ENCODE peak calls at places on chromosomes 7 and 10, in eight cellular contexts. One of them, this sample, is unnamed.

GRCh38 chr10:15763001-15763400 is 43.3 kb upstream of the ITGA8 start:
- DNase-seq in effector memory CD4-positive, alpha-beta T cell: no peak
- DNase-seq in substantia nigra: no peak
- DNase-seq in NB4: no peak
- DNase-seq in stimulated activated effector memory CD8-positive, alpha-beta T cell treated with anti-CD3 and anti-CD28 coated beads, Interleukin-12 subunit alpha, Interleukin-12 subunit beta, amount 100 ng/mL, for 72 hours: no peak
- DNase-seq in astrocyte of the spinal cord: no peak
- DNase-seq in heart left ventricle: no peak
- DNase-seq in smooth muscle cell of the brain vasculature: no peak
- DNase-seq in this sample: no peak

GRCh38 chr7:143382791-143383641 is 1.9 kb downstream of the ZYX start:
- DNase-seq in effector memory CD4-positive, alpha-beta T cell: no peak
- DNase-seq in substantia nigra: no peak
- DNase-seq in NB4: no peak
- DNase-seq in stimulated activated effector memory CD8-positive, alpha-beta T cell treated with anti-CD3 and anti-CD28 coated beads, Interleukin-12 subunit alpha, Interleukin-12 subunit beta, amount 100 ng/mL, for 72 hours: no peak
- DNase-seq in astrocyte of the spinal cord: no peak
- DNase-seq in heart left ventricle: peak
- DNase-seq in smooth muscle cell of the brain vasculature: no peak
- DNase-seq in this sample: no peak

GRCh38 chr10:42992156-42992956 is 84.5 kb upstream of the RET start:
- DNase-seq in effector memory CD4-positive, alpha-beta T cell: no peak
- DNase-seq in substantia nigra: no peak
- DNase-seq in NB4: no peak
- DNase-seq in stimulated activated effector memory CD8-positive, alpha-beta T cell treated with anti-CD3 and anti-CD28 coated beads, Interleukin-12 subunit alpha, Interleukin-12 subunit beta, amount 100 ng/mL, for 72 hours: no peak
- DNase-seq in astrocyte of the spinal cord: no peak
- DNase-seq in heart left ventricle: peak
- DNase-seq in smooth muscle cell of the brain vasculature: no peak
- DNase-seq in this sample: no peak

GRCh38 chr7:47327698-47328391 is 254.1 kb downstream of the TNS3 start:
- DNase-seq in effector memory CD4-positive, alpha-beta T cell: no peak
- DNase-seq in substantia nigra: peak
- DNase-seq in NB4: no peak
- DNase-seq in stimulated activated effector memory CD8-positive, alpha-beta T cell treated with anti-CD3 and anti-CD28 coated beads, Interleukin-12 subunit alpha, Interleukin-12 subunit beta, amount 100 ng/mL, for 72 hours: no peak
- DNase-seq in astrocyte of the spinal cord: peak
- DNase-seq in heart left ventricle: peak
- DNase-seq in smooth muscle cell of the brain vasculature: no peak
- DNase-seq in this sample: peak

GRCh38 chr7:70540641-70541040 is 591.3 kb upstream of the GALNT17 start:
- DNase-seq in effector memory CD4-positive, alpha-beta T cell: no peak
- DNase-seq in substantia nigra: no peak
- DNase-seq in NB4: no peak
- DNase-seq in stimulated activated effector memory CD8-positive, alpha-beta T cell treated with anti-CD3 and anti-CD28 coated beads, Interleukin-12 subunit alpha, Interleukin-12 subunit beta, amount 100 ng/mL, for 72 hours: no peak
- DNase-seq in astrocyte of the spinal cord: no peak
- DNase-seq in heart left ventricle: no peak
- DNase-seq in smooth muscle cell of the brain vasculature: no peak
- DNase-seq in this sample: no peak

GRCh38 chr10:30639946-30640786 is 10.6 kb upstream of the LYZL2 start:
- DNase-seq in effector memory CD4-positive, alpha-beta T cell: no peak
- DNase-seq in substantia nigra: no peak
- DNase-seq in NB4: peak
- DNase-seq in stimulated activated effector memory CD8-positive, alpha-beta T cell treated with anti-CD3 and anti-CD28 coated beads, Interleukin-12 subunit alpha, Interleukin-12 subunit beta, amount 100 ng/mL, for 72 hours: no peak
- DNase-seq in astrocyte of the spinal cord: peak
- DNase-seq in heart left ventricle: no peak
- DNase-seq in smooth muscle cell of the brain vasculature: peak
- DNase-seq in this sample: peak

GRCh38 chr7:55570939-55571338 is 1.4 kb downstream of the VOPP1 start:
- DNase-seq in effector memory CD4-positive, alpha-beta T cell: no peak
- DNase-seq in substantia nigra: no peak
- DNase-seq in NB4: no peak
- DNase-seq in stimulated activated effector memory CD8-positive, alpha-beta T cell treated with anti-CD3 and anti-CD28 coated beads, Interleukin-12 subunit alpha, Interleukin-12 subunit beta, amount 100 ng/mL, for 72 hours: no peak
- DNase-seq in astrocyte of the spinal cord: peak
- DNase-seq in heart left ventricle: no peak
- DNase-seq in smooth muscle cell of the brain vasculature: no peak
- DNase-seq in this sample: peak

GRCh38 chr10:1379601-1380000 is 323.4 kb downstream of the WDR37 start:
- DNase-seq in effector memory CD4-positive, alpha-beta T cell: no peak
- DNase-seq in substantia nigra: no peak
- DNase-seq in NB4: no peak
- DNase-seq in stimulated activated effector memory CD8-positive, alpha-beta T cell treated with anti-CD3 and anti-CD28 coated beads, Interleukin-12 subunit alpha, Interleukin-12 subunit beta, amount 100 ng/mL, for 72 hours: no peak
- DNase-seq in astrocyte of the spinal cord: no peak
- DNase-seq in heart left ventricle: no peak
- DNase-seq in smooth muscle cell of the brain vasculature: no peak
- DNase-seq in this sample: no peak

GRCh38 chr7:23474098-23474828 is 4.0 kb upstream of the IGF2BP3 start:
- DNase-seq in effector memory CD4-positive, alpha-beta T cell: peak
- DNase-seq in substantia nigra: no peak
- DNase-seq in NB4: peak
- DNase-seq in stimulated activated effector memory CD8-positive, alpha-beta T cell treated with anti-CD3 and anti-CD28 coated beads, Interleukin-12 subunit alpha, Interleukin-12 subunit beta, amount 100 ng/mL, for 72 hours: peak
- DNase-seq in astrocyte of the spinal cord: peak
- DNase-seq in heart left ventricle: peak
- DNase-seq in smooth muscle cell of the brain vasculature: peak
- DNase-seq in this sample: peak